ENCODE peak calls at places on chromosomes 13 and 19, in five cellular contexts. T, S, L, F and U are unnamed samples.

GRCh38 chr13:59680429-59681024 is 483.2 kb downstream of the DIAPH3 start:
- DNase-seq in L (no peak), S (peak), F (no peak), T (no peak), U (no peak)

GRCh38 chr13:79522583-79522982 is 41.6 kb downstream of the NDFIP2 start:
- DNase-seq in F (no peak), T (peak), L (no peak), S (peak), U (no peak)

GRCh38 chr19:42028304-42029216 is 34.5 kb upstream of the ATP1A3 start:
- DNase-seq in L (no peak), T (no peak), F (no peak), S (no peak), U (no peak)

GRCh38 chr13:29707876-29708543 is 112.5 kb upstream of the SLC7A1 start:
- DNase-seq in S (peak), L (no peak), F (peak), T (no peak), U (no peak)

GRCh38 chr19:19463348-19464117 is 51.8 kb downstream of the TSSK6 start:
- DNase-seq in L (no peak), T (no peak), S (no peak), F (peak), U (peak)

GRCh38 chr13:30618938-30619289 is 1.2 kb downstream of the USPL1 start:
- DNase-seq in T (no peak), L (no peak), S (peak), F (no peak), U (no peak)

GRCh38 chr19:14558370-14559066 is 13.3 kb downstream of the NDUFB7 start:
- DNase-seq in T (no peak), F (no peak), L (no peak), S (no peak), U (no peak)

GRCh38 chr19:16143399-16144215 is at the start of gene HSH2D:
- DNase-seq in T (no peak), S (peak), L (no peak), F (peak), U (peak)

GRCh38 chr19:33683881-33684549 is 62.3 kb downstream of the CHST8 start:
- DNase-seq in T (peak), L (no peak), S (no peak), F (peak), U (no peak)

GRCh38 chr13:106140476-106140875 is 395.0 kb downstream of the EFNB2 start:
- DNase-seq in L (no peak), T (no peak), F (no peak), S (no peak), U (no peak)

GRCh38 chr19:52343548-52343947 is 7.5 kb downstream of the ZNF610 start:
- DNase-seq in L (peak), F (peak), T (peak), S (peak), U (no peak)